ENCODE peak calls at places on chromosomes 2 and 18, in five cellular contexts. L is mesenchymal stem cell; H is sigmoid colon; M is NT2/D1; K is CD8-positive, alpha-beta T cell. A is an unnamed sample.

GRCh38 chr2:54709341-54709809 is 14.1 kb upstream of the EML6 start:
- DNase-seq in M (no peak), H (no peak), K (no peak), L (no peak), A (no peak)

GRCh38 chr2:137202310-137202709 is 437.0 kb downstream of the THSD7B start:
- DNase-seq in L (no peak), M (no peak), H (no peak), K (no peak), A (no peak)

GRCh38 chr2:39665811-39666488 is at the start of gene TMEM178A:
- DNase-seq in M (no peak), H (no peak), L (peak; percentile 15), K (no peak), A (no peak)

GRCh38 chr2:44170337-44170736 is 1.7 kb downstream of the PPM1B start:
- DNase-seq in H (no peak), L (peak; percentile 64), K (no peak), M (no peak), A (no peak)

GRCh38 chr2:66561645-66562336 is 126.9 kb downstream of the MEIS1 start:
- DNase-seq in H (no peak), M (no peak), L (no peak), K (no peak), A (no peak)

GRCh38 chr2:17543848-17544645 is 3.6 kb downstream of the VSNL1 start:
- DNase-seq in H (no peak), M (peak; percentile 57), K (no peak), L (peak; percentile 28), A (no peak)

GRCh38 chr2:38152093-38152492 is 76.1 kb upstream of the CYP1B1 start:
- DNase-seq in L (no peak), M (no peak), H (no peak), K (no peak), A (no peak)

GRCh38 chr2:121735520-121736074 is 1.1 kb downstream of the NIFK start:
- DNase-seq in M (no peak), L (peak; percentile 11), K (no peak), H (no peak), A (peak; percentile 20)

GRCh38 chr2:216687646-216688045 is 7.7 kb downstream of the IGFBP5 start:
- DNase-seq in K (peak; percentile 18), M (no peak), H (peak; percentile 57), L (no peak), A (no peak)

GRCh38 chr2:234816491-234816890 is 135.3 kb upstream of the SH3BP4 start:
- DNase-seq in H (no peak), L (no peak), M (no peak), K (no peak), A (no peak)

GRCh38 chr2:239211391-239212094 is 189.3 kb downstream of the HDAC4 start:
- DNase-seq in L (no peak), K (no peak), H (peak; percentile 57), M (no peak), A (no peak)

GRCh38 chr2:12619975-12620374 is 96.8 kb upstream of the TRIB2 start:
- DNase-seq in H (no peak), M (no peak), K (no peak), L (peak; percentile 75), A (no peak)

GRCh38 chr18:22628795-22629194 is 211.1 kb upstream of the CTAGE1 start:
- DNase-seq in M (no peak), L (no peak), H (no peak), K (no peak), A (no peak)

GRCh38 chr2:144198116-144198515 is 321.8 kb downstream of the ZEB2 start:
- DNase-seq in L (peak; percentile 29), H (no peak), M (no peak), K (no peak), A (no peak)

GRCh38 chr2:175955168-175955567 is 46.9 kb downstream of the LNPK start:
- DNase-seq in L (no peak), H (no peak), M (no peak), K (no peak), A (no peak)

GRCh38 chr2:179592167-179592936 is 269.1 kb downstream of the ZNF385B start:
- DNase-seq in K (no peak), H (no peak), L (no peak), M (no peak), A (no peak)

GRCh38 chr2:12340164-12340563 is 376.6 kb upstream of the TRIB2 start:
- DNase-seq in L (peak; percentile 72), K (no peak), M (no peak), H (no peak), A (no peak)

GRCh38 chr2:86703704-86704370 is 16.3 kb upstream of the RMND5A start:
- DNase-seq in K (no peak), M (no peak), H (no peak), L (no peak), A (no peak)

GRCh38 chr2:178628590-178628989 is 148.3 kb downstream of the PLEKHA3 start:
- DNase-seq in L (peak; percentile 28), K (no peak), H (no peak), M (no peak), A (no peak)

GRCh38 chr2:25170888-25171287 is 2.5 kb upstream of the POMC start:
- DNase-seq in K (no peak), H (no peak), L (no peak), M (no peak), A (no peak)

GRCh38 chr2:64543006-64543697 is 19.0 kb downstream of the AFTPH start:
- DNase-seq in K (no peak), L (no peak), M (no peak), H (no peak), A (no peak)

GRCh38 chr2:128379021-128380005 is 60.6 kb upstream of the HS6ST1 start:
- DNase-seq in K (no peak), H (peak; percentile 88), M (peak; percentile 71), L (peak; percentile 73), A (no peak)

GRCh38 chr2:160087854-160088745 is 25.7 kb upstream of the PLA2R1 start:
- DNase-seq in H (no peak), M (peak; percentile 23), L (peak; percentile 20), K (no peak), A (no peak)

GRCh38 chr2:120503206-120503792 is 157.4 kb downstream of the INHBB start:
- DNase-seq in H (no peak), M (no peak), K (no peak), L (no peak), A (no peak)

GRCh38 chr2:120503793-120504571 is 158.0 kb downstream of the INHBB start:
- DNase-seq in M (no peak), K (no peak), L (no peak), H (no peak), A (no peak)

GRCh38 chr2:120502357-120502756 is 156.4 kb downstream of the INHBB start:
- DNase-seq in L (no peak), M (no peak), H (no peak), K (no peak), A (no peak)

GRCh38 chr2:120501591-120501990 is 155.7 kb downstream of the INHBB start:
- DNase-seq in K (no peak), M (no peak), H (no peak), L (no peak), A (no peak)

DNA sequence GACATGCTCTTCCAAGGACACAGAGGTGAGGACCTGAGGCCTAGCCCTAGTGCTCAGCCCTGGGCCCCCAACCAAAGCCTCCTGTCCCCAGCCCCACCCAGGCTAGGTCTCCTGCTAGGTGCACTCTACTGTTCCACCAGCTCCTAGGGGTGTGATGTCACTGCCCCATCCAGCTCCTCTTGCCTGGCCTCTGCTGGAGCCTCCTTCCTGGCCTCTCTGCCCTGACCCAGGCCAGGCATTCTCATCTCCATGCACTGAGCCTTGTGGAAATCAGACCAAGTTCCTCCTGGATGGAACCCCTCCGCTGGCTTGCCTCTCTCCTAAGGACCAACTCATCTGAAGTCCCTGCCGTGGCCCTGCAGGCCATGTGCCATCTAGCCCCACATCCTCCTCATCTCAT is 156.8 kb downstream of the INHBB start:
- DNase-seq in L (no peak), M (no peak), H (no peak), K (no peak), A (no peak)
- H3K27me3 ChIP-seq in L (peaks cover 36% of the 10 kb centered on the region), M (peaks cover 55% of the 10 kb centered on the region), H (no peaks in the 10 kb centered on the region), K (no peaks in the 10 kb centered on the region), A (no peaks in the 10 kb centered on the region)

DNA sequence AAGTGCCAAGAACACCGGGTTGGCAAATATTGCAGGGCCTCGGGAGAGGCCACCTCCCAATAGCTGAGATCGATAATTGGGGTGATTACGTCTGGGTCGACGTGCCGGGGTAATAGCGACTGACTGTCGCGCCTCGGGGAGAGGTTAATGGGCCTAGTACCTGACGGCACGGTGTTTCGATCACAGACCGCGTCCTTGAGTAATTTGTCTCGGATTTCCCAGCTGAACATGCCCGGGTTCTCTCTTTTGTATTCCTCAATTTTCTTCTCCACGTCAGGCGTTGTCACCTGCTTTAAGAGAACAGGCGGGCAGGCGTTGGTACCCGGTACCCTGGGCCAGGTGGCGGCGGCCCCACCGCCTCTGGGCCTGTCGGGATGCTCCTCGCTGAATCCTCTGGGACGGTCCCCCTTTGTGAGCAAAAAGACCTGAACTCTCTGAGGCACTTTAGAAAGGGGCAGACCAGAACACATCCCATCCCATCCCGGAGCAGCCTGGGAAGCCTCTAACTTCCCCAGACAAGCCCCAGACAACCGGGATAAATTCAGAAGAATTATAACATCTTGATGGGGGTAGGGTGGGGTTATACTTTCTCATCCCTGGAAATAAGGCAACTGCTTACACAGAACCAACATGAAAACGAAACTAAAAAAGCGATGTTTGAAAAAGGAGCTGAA is 3.3 kb downstream of the PAX3 start:
- DNase-seq in L (no peak), M (no peak), H (no peak), K (no peak), A (no peak)
- H3K27me3 ChIP-seq in L (peaks cover 98% of the 10 kb centered on the region), M (peaks cover 93% of the 10 kb centered on the region), H (peaks cover 73% of the 10 kb centered on the region), K (peaks cover 33% of the 10 kb centered on the region), A (no peaks in the 10 kb centered on the region)

GRCh38 chr2:111986116-111986900 is 68.8 kb upstream of the TMEM87B start:
- DNase-seq in L (peak; percentile 32), M (peak; percentile 36), K (no peak), H (no peak), A (no peak)
- H3K27me3 ChIP-seq in L (no peaks in the 10 kb centered on the region), M (no peaks in the 10 kb centered on the region), K (no peaks in the 10 kb centered on the region), H (no peaks in the 10 kb centered on the region), A (no peaks in the 10 kb centered on the region)

DNA sequence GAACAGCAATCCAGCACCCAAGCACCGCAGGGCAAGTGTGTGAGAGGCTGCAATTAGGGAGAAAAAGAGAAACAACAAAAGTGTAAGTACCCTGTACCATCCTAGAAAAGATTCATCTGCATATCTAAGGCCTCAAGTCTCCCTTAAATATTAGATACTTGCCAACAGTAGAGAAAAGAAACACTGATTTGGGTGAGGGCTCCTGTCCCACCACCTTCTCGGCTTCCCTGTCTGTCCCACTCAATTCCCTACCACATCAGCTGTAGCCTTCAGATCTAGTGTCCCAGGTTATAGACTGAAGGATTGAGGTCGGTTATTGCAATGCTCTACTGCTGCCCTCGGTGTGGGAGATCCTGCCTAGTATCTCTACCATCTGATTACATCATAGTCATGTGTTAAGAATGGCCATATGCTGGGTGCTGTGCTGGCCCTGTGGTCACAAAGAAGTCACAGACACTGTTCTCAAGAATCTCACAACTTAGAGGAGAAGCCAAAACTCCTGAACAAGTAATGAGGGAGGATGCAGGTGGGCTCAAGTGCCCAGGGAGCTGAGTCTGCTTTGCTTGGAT is 2.5 kb downstream of the RAX start:
- DNase-seq in M (no peak), L (no peak), K (no peak), H (no peak), A (no peak)
- H3K27me3 ChIP-seq in M (no peaks in the 10 kb centered on the region), L (peaks cover 95% of the 10 kb centered on the region), K (peaks cover 30% of the 10 kb centered on the region), H (peaks cover 68% of the 10 kb centered on the region), A (peaks cover 7% of the 10 kb centered on the region)

A was measured in naive thymus-derived CD4-positive, alpha-beta T cell.